ENCODE peak calls at places on chromosomes 13 and 19, in eight cellular contexts. W is cardiac muscle cell, N is fibroblast of lung, T is cardiac fibroblast, F is ovary, Q is nephron progenitor cell, O is stomach, J is AG04450. H is an unnamed sample.

GRCh38 chr13:48295271-48295670 is 8.3 kb upstream of the RB1 start:
- DNase-seq in O (no peak), W (no peak), F (no peak), N (no peak), T (no peak), J (no peak), Q (no peak), H (no peak)

GRCh38 chr13:79745141-79745540 is 264.2 kb downstream of the NDFIP2 start:
- DNase-seq in W (no peak), Q (no peak), F (peak), O (no peak), N (no peak), J (no peak), T (peak), H (no peak)

GRCh38 chr13:41568990-41569387 is 111.6 kb downstream of the RGCC start:
- DNase-seq in T (peak), F (no peak), J (no peak), W (peak), Q (no peak), N (peak), O (no peak), H (no peak)

GRCh38 chr13:114099191-114099590 is 33.2 kb downstream of the RASA3 start:
- DNase-seq in J (peak), W (peak), T (peak), Q (no peak), F (peak), N (peak), O (no peak), H (no peak)

GRCh38 chr19:55262359-55262758 is 3.5 kb upstream of the PPP6R1 start:
- DNase-seq in F (no peak), W (no peak), O (no peak), N (no peak), J (no peak), Q (no peak), T (no peak), H (no peak)

GRCh38 chr19:40603719-40604646 is 2.8 kb downstream of the LTBP4 start:
- DNase-seq in T (peak), F (peak), N (peak), W (peak), Q (peak), O (peak), J (peak), H (peak)

GRCh38 chr13:69319659-69320058 is 788.0 kb upstream of the ATXN8OS start:
- DNase-seq in N (peak), F (no peak), J (no peak), O (no peak), W (no peak), T (no peak), Q (no peak), H (no peak)

GRCh38 chr19:5060591-5061339 is 91.9 kb downstream of the KDM4B start:
- DNase-seq in T (no peak), O (no peak), Q (no peak), W (no peak), F (no peak), N (no peak), J (no peak), H (no peak)

GRCh38 chr19:27746691-27747380 is 1466.1 kb downstream of the UQCRFS1 start:
- DNase-seq in O (peak), T (peak), W (peak), J (no peak), Q (peak), N (peak), F (no peak), H (peak)

GRCh38 chr19:19533826-19534225 is 4.2 kb upstream of the CILP2 start:
- DNase-seq in F (no peak), N (no peak), O (no peak), J (no peak), W (no peak), T (no peak), Q (no peak), H (no peak)

GRCh38 chr13:45328661-45329105 is 12.3 kb downstream of the TPT1 start:
- DNase-seq in J (no peak), O (no peak), W (peak), T (peak), Q (no peak), N (peak), F (no peak), H (no peak)

GRCh38 chr13:92829930-92830329 is 396.7 kb upstream of the GPC6 start:
- DNase-seq in O (no peak), W (no peak), N (no peak), T (no peak), J (no peak), Q (no peak), F (no peak), H (no peak)

GRCh38 chr19:8252922-8253589 is 43.9 kb downstream of the CERS4 start:
- DNase-seq in T (peak), N (peak), J (peak), W (peak), O (peak), Q (peak), F (peak), H (peak)

GRCh38 chr13:98838776-98839175 is 86.3 kb upstream of the SLC15A1 start:
- DNase-seq in T (no peak), O (no peak), N (peak), W (no peak), Q (no peak), F (no peak), J (no peak), H (no peak)

GRCh38 chr19:47461876-47462275 is 9.8 kb downstream of the SLC8A2 start:
- DNase-seq in Q (no peak), O (no peak), N (no peak), T (no peak), W (no peak), F (no peak), J (no peak), H (no peak)

GRCh38 chr19:55391702-55392615 is 6.2 kb downstream of the RPL28 start:
- DNase-seq in O (no peak), W (no peak), J (peak), T (no peak), N (peak), F (no peak), Q (no peak), H (no peak)

GRCh38 chr13:40539954-40540706 is 126.3 kb downstream of the FOXO1 start:
- DNase-seq in W (peak), J (peak), F (no peak), T (peak), Q (no peak), N (peak), O (no peak), H (no peak)

GRCh38 chr13:85974604-85975366 is 175.6 kb upstream of the SLITRK6 start:
- DNase-seq in T (peak), F (no peak), O (no peak), J (no peak), W (peak), N (peak), Q (no peak), H (no peak)

GRCh38 chr19:7673995-7674667 is 2.8 kb upstream of the MCEMP1 start:
- DNase-seq in O (peak), F (no peak), T (peak), Q (peak), J (no peak), W (peak), N (peak), H (peak)

GRCh38 chr19:46192990-46193650 is 36.4 kb upstream of the IGFL1 start:
- DNase-seq in F (no peak), Q (no peak), N (peak), T (peak), O (no peak), W (peak), J (no peak), H (no peak)

GRCh38 chr13:75161804-75162203 is 320.2 kb downstream of the TBC1D4 start:
- DNase-seq in O (no peak), T (no peak), J (no peak), F (no peak), N (no peak), W (no peak), Q (no peak), H (no peak)

GRCh38 chr19:10104665-10105221 is 1.4 kb upstream of the PPAN start:
- DNase-seq in N (no peak), W (no peak), O (no peak), T (no peak), J (no peak), Q (no peak), F (no peak), H (no peak)

GRCh38 chr13:100633461-100633860 is 41.1 kb downstream of the TMTC4 start:
- DNase-seq in N (peak), W (peak), O (no peak), F (no peak), T (peak), Q (no peak), J (peak), H (no peak)

GRCh38 chr13:75850915-75851314 is 214.8 kb downstream of the LMO7 start:
- DNase-seq in F (no peak), T (no peak), O (no peak), J (no peak), W (no peak), Q (no peak), N (no peak), H (no peak)

GRCh38 chr19:47310819-47311218 is 1.2 kb downstream of the C5AR1 start:
- DNase-seq in O (peak), J (no peak), W (peak), N (no peak), T (no peak), F (no peak), Q (no peak), H (no peak)

GRCh38 chr13:112769615-112770014 is 79.8 kb downstream of the ATP11A start:
- DNase-seq in T (no peak), O (no peak), Q (no peak), W (no peak), J (no peak), N (no peak), F (no peak), H (no peak)
- TF ChIP-seq CTCF in T (no peak), O (no peak), Q (no peak), W (no peak), J (no peak), N (no peak), F (no peak), H (no peak)

GRCh38 chr19:38134538-38135149 is 89.4 kb downstream of the DPF1 start:
- DNase-seq in J (no peak), F (no peak), W (peak), Q (peak), O (peak), N (no peak), T (peak), H (peak)
- TF ChIP-seq CTCF in J (peak), F (no peak), W (peak), Q (peak), O (no peak), N (peak), T (peak), H (peak)

GRCh38 chr13:30466841-30467252 is 1.1 kb upstream of the HMGB1 start:
- DNase-seq in N (peak), F (no peak), T (no peak), Q (no peak), J (no peak), W (no peak), O (no peak), H (no peak)
- TF ChIP-seq CTCF in N (no peak), F (no peak), T (no peak), Q (no peak), J (no peak), W (no peak), O (no peak), H (no peak)

GRCh38 chr19:17424743-17425365 is 5.0 kb downstream of the MVB12A start:
- DNase-seq in J (no peak), N (peak), T (peak), W (peak), Q (peak), F (peak), O (no peak), H (peak)
- TF ChIP-seq CTCF in J (peak), N (peak), T (peak), W (peak), Q (peak), F (peak), O (no peak), H (peak)